ENCODE peak calls at places on chromosome 20, in four cellular contexts. P is T-cell, K is activated gamma-delta T cell treated with Interleukin-2 at 50 U/mL for 16 hours, B is hypothalamus. V is an unnamed sample.

GRCh38 chr20:51811040-51811351 is 8.7 kb upstream of the SALL4 start:
- DNase-seq in P (no peak), K (no peak), B (no peak), V (no peak)

GRCh38 chr20:47926731-47927130 is 141.4 kb upstream of the SULF2 start:
- DNase-seq in P (no peak), K (no peak), B (no peak), V (no peak)

GRCh38 chr20:35115606-35116005 is 23.0 kb upstream of the TRPC4AP start:
- DNase-seq in P (no peak), K (no peak), B (no peak), V (no peak)

GRCh38 chr20:51529027-51529749 is 13.3 kb downstream of the NFATC2 start:
- DNase-seq in P (no peak), K (no peak), B (no peak), V (no peak)

GRCh38 chr20:25706793-25707192 is 10.1 kb upstream of the ZNF337 start:
- DNase-seq in P (peak), K (peak), B (no peak), V (no peak)

GRCh38 chr20:25739615-25740320 is 43.1 kb upstream of the ZNF337 start:
- DNase-seq in P (no peak), K (no peak), B (no peak), V (no peak)

GRCh38 chr20:33859157-33859695 is 48.1 kb downstream of the CHMP4B start:
- DNase-seq in P (no peak), K (peak), B (no peak), V (no peak)

GRCh38 chr20:16530201-16530681 is 43.0 kb downstream of the KIF16B start:
- DNase-seq in P (no peak), K (no peak), B (no peak), V (no peak)

GRCh38 chr20:19977373-19977770 is 39.8 kb upstream of the NAA20 start:
- DNase-seq in P (no peak), K (no peak), B (no peak), V (no peak)

V was measured in natural killer cell treated with Interleukin-12 subunit alpha and Interleukin-12 subunit beta and Interleukin-15 and Interleukin-18, amount 100 ng/mL, for 72 hours.